ENCODE peak calls at places on chromosomes 4 and X, in four cellular contexts. V, F, H and N are unnamed samples.

GRCh38 chr4:3239998-3240920 is 8.7 kb upstream of the MSANTD1 start:
- DNase-seq in V (no peak), F (no peak), H (peak), N (no peak)

GRCh38 chr4:4862665-4863482 is 3.4 kb downstream of the MSX1 start:
- DNase-seq in F (no peak), H (no peak), V (no peak), N (no peak)

GRCh38 chr4:11632488-11632887 is 203.8 kb upstream of the HS3ST1 start:
- DNase-seq in H (no peak), V (no peak), F (no peak), N (no peak)

GRCh38 chr4:110514889-110515479 is 39.0 kb downstream of the ENPEP start:
- DNase-seq in F (no peak), H (no peak), V (no peak), N (no peak)

GRCh38 chrX:53713987-53714579 is 27.6 kb upstream of the HUWE1 start:
- DNase-seq in F (no peak), V (no peak), H (no peak), N (no peak)

GRCh38 chr4:148261861-148262260 is 180.4 kb downstream of the NR3C2 start:
- DNase-seq in H (no peak), V (no peak), F (no peak), N (no peak)

GRCh38 chrX:74009041-74009440 is 294.9 kb upstream of the ZCCHC13 start:
- DNase-seq in V (no peak), H (no peak), F (no peak), N (no peak)

GRCh38 chr4:42473071-42473684 is 75.9 kb downstream of the SHISA3 start:
- DNase-seq in H (no peak), V (no peak), F (peak), N (no peak)

GRCh38 chr4:158015241-158015640 is 157.6 kb downstream of the GASK1B start:
- DNase-seq in V (no peak), F (no peak), H (no peak), N (no peak)

GRCh38 chr4:139675156-139675555 is 9.5 kb downstream of the MGST2 start:
- DNase-seq in F (no peak), V (no peak), H (no peak), N (no peak)

GRCh38 chr4:576245-576821 is at the start of gene TMEM271:
- DNase-seq in H (no peak), V (no peak), F (no peak), N (no peak)

GRCh38 chr4:180197471-180197870 is 2045.7 kb upstream of the TENM3 start:
- DNase-seq in V (no peak), H (no peak), F (no peak), N (no peak)

GRCh38 chrX:22097295-22097694 is 65.2 kb downstream of the PHEX start:
- DNase-seq in V (no peak), H (peak), F (no peak), N (no peak)

GRCh38 chr4:5893591-5893990 is 705 bp upstream of the CRMP1 start:
- DNase-seq in V (no peak), H (no peak), F (no peak), N (no peak)

GRCh38 chrX:37378399-37378798 is 29.2 kb downstream of the PRRG1 start:
- DNase-seq in F (no peak), V (no peak), H (no peak), N (no peak)

GRCh38 chr4:40238700-40239548 is 42.1 kb downstream of the RHOH start:
- DNase-seq in H (no peak), V (no peak), F (peak), N (no peak)

GRCh38 chr4:169307581-169307980 is 36.8 kb upstream of the SH3RF1 start:
- DNase-seq in H (peak), F (no peak), V (no peak), N (no peak)

GRCh38 chr4:88522702-88523324 is 763 bp downstream of the PYURF start:
- DNase-seq in F (peak), H (no peak), V (peak), N (no peak)

GRCh38 chr4:140150636-140150885 is 3.4 kb downstream of the MAML3 start:
- DNase-seq in V (no peak), H (no peak), F (peak), N (no peak)

GRCh38 chrX:20410540-20410939 is 143.8 kb upstream of the RPS6KA3 start:
- DNase-seq in H (no peak), F (no peak), V (no peak), N (no peak)

GRCh38 chr4:38495481-38495880 is 168.5 kb upstream of the KLF3 start:
- DNase-seq in V (no peak), F (no peak), H (no peak), N (no peak)

GRCh38 chr4:123813901-123814300 is 417.3 kb downstream of the SPRY1 start:
- DNase-seq in F (no peak), V (no peak), H (no peak), N (no peak)

GRCh38 chrX:121121021-121121420 is 73.6 kb downstream of the GLUD2 start:
- DNase-seq in V (no peak), H (no peak), F (no peak), N (no peak)

GRCh38 chrX:72306085-72306801 is 529 bp upstream of the CITED1 start:
- DNase-seq in H (no peak), V (no peak), F (no peak), N (no peak)

GRCh38 chrX:41730101-41730500 is 6.1 kb downstream of the GPR82 start:
- DNase-seq in F (no peak), V (no peak), H (no peak), N (no peak)

GRCh38 chrX:136200466-136200865 is 50.7 kb downstream of the MAP7D3 start:
- DNase-seq in V (no peak), H (no peak), F (no peak), N (no peak)

GRCh38 chr4:16082424-16083216 is 1.2 kb downstream of the PROM1 start:
- DNase-seq in F (no peak), V (no peak), H (no peak), N (no peak)

GRCh38 chr4:87896020-87896621 is 63.4 kb downstream of the MEPE start:
- DNase-seq in H (no peak), V (peak), F (peak), N (no peak)